ENCODE peak calls at places on chromosomes 5 and 9, in eight cellular contexts. Q, S, B, V, M, L, C and I are unnamed samples.

GRCh38 chr5:138725885-138726457 is 27.3 kb upstream of the CTNNA1 start:
- DNase-seq in V (no peak), S (no peak), Q (peak), B (peak), L (no peak), C (peak), M (no peak), I (no peak)

GRCh38 chr9:119453490-119453911 is 84.3 kb upstream of the BRINP1 start:
- DNase-seq in M (no peak), Q (no peak), S (no peak), C (no peak), L (no peak), V (no peak), B (no peak), I (no peak)

GRCh38 chr5:43602456-43602817 is 543 bp upstream of the NNT start:
- DNase-seq in B (no peak), S (no peak), C (peak), M (peak), V (no peak), L (peak), Q (peak), I (peak)

GRCh38 chr5:121982500-121983261 is 20.9 kb downstream of the SRFBP1 start:
- DNase-seq in C (no peak), L (no peak), M (no peak), V (no peak), Q (no peak), B (no peak), S (no peak), I (no peak)

GRCh38 chr9:132141364-132141947 is 20.4 kb upstream of the NTNG2 start:
- DNase-seq in L (no peak), C (peak), S (no peak), Q (no peak), M (no peak), V (no peak), B (peak), I (no peak)

GRCh38 chr9:132647355-132647754 is 22.4 kb downstream of the DDX31 start:
- DNase-seq in C (no peak), V (no peak), M (peak), Q (no peak), S (no peak), B (no peak), L (peak), I (no peak)

GRCh38 chr5:119105971-119106370 is 35.1 kb downstream of the DMXL1 start:
- DNase-seq in S (no peak), B (peak), Q (no peak), C (no peak), L (no peak), M (no peak), V (no peak), I (no peak)

GRCh38 chr5:2611561-2612096 is 139.8 kb downstream of the IRX2 start:
- DNase-seq in Q (no peak), V (no peak), B (no peak), S (no peak), C (no peak), M (no peak), L (no peak), I (no peak)

GRCh38 chr5:124438390-124439380 is 307.8 kb downstream of the ZNF608 start:
- DNase-seq in Q (no peak), V (no peak), M (no peak), C (no peak), B (no peak), S (no peak), L (no peak), I (no peak)

GRCh38 chr9:75455444-75455921 is 367.2 kb downstream of the OSTF1 start:
- DNase-seq in L (no peak), C (no peak), M (peak), S (no peak), B (no peak), Q (peak), V (no peak), I (peak)

GRCh38 chr9:136052433-136052880 is 42.6 kb downstream of the NACC2 start:
- DNase-seq in B (peak), C (peak), M (no peak), V (no peak), L (peak), S (no peak), Q (no peak), I (no peak)

GRCh38 chr9:138105561-138106505 is 228.3 kb downstream of the CACNA1B start:
- DNase-seq in Q (no peak), V (no peak), M (no peak), C (no peak), S (no peak), L (no peak), B (no peak), I (no peak)

GRCh38 chr5:157486861-157487260 is 26.8 kb downstream of the NIPAL4 start:
- DNase-seq in S (no peak), L (no peak), B (no peak), C (peak), Q (no peak), V (no peak), M (no peak), I (no peak)
- H3K27ac ChIP-seq in S (peak), L (no peak), B (no peak), C (no peak), Q (no peak), V (no peak), M (no peak), I (no peak)

GRCh38 chr5:173919443-173919842 is 31.3 kb downstream of the CPEB4 start:
- DNase-seq in C (no peak), Q (no peak), V (no peak), M (peak), L (no peak), S (no peak), B (no peak), I (no peak)
- H3K4me3 ChIP-seq in C (no peak), Q (peak), V (no peak), M (no peak), L (no peak), S (no peak), B (no peak), I (no peak)

GRCh38 chr5:132812123-132812948 is 766 bp upstream of the SOWAHA start:
- DNase-seq in Q (peak), V (no peak), B (no peak), M (no peak), S (no peak), C (no peak), L (no peak), I (no peak)
- H3K27ac ChIP-seq in Q (no peak), V (no peak), B (no peak), M (no peak), S (no peak), C (no peak), L (no peak), I (no peak)

GRCh38 chr5:179804599-179804947 is 2.1 kb downstream of the MGAT4B start:
- DNase-seq in Q (no peak), S (no peak), L (no peak), V (no peak), M (no peak), B (no peak), C (no peak), I (no peak)
- H3K4me3 ChIP-seq in Q (peak), S (no peak), L (no peak), V (peak), M (no peak), B (peak), C (no peak), I (peak)

DNA sequence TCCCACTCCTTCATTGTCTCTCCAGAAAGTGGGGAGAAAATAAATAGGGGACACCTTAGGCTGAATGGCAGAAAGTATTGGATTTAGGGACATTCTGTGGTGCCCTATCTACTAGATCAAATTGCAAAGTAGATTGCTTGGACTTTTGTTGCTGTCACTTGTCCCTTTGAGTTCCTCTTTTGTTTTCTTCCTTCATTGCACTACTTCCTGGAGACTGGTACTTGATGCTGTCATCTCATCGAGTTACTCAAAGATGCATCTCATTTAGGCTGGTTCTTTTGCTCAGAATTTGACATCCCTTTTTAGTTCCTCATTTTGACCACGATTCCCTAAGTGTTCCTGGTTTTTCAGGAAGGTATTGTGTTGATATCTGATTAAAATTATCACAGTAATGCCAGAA is 137.6 kb downstream of the ADGRV1 start:
- DNase-seq in Q (no peak), L (no peak), C (no peak), S (no peak), M (no peak), B (no peak), V (no peak), I (no peak)
- H3K27ac ChIP-seq in Q (no peak), L (no peak), C (no peak), S (no peak), M (no peak), B (no peak), V (no peak), I (no peak)

GRCh38 chr9:113026200-113026599 is 14.2 kb upstream of the ZNF883 start:
- DNase-seq in C (no peak), Q (no peak), M (no peak), S (no peak), L (no peak), B (no peak), V (no peak), I (no peak)
- H3K4me3 ChIP-seq in C (no peak), Q (no peak), M (no peak), S (no peak), L (no peak), B (no peak), V (no peak), I (no peak)

GRCh38 chr5:36272136-36272665 is 29.5 kb downstream of the RANBP3L start:
- DNase-seq in L (no peak), S (no peak), B (no peak), Q (no peak), C (no peak), M (no peak), V (no peak), I (no peak)
- H3K27ac ChIP-seq in L (no peak), S (no peak), B (no peak), Q (no peak), C (no peak), M (no peak), V (no peak), I (no peak)

DNA sequence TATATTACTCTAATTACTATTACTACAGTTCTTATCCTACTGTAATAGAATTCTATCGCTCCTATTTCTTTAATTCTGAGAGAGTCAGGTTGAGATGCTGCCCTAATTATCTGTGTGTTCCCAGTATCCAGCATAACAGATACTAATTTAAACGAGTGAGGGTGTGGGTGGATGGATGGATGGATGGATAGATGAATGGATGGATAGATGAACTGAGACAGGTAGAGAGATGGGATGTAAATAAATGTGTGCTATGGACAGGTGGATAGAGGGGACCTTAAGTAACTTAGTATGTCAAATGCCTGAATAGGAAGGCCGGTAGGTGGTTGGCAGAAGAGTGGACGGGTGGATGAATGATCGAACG is 143.6 kb upstream of the ADRA1B start:
- DNase-seq in Q (no peak), M (no peak), L (no peak), C (no peak), B (no peak), V (no peak), S (no peak), I (no peak)
- H3K4me3 ChIP-seq in Q (peak), M (no peak), L (peak), C (no peak), B (peak), V (no peak), S (no peak), I (no peak)